ENCODE peak calls at places on chromosomes 12 and 14, in six cellular contexts. Q is CD8-positive, alpha-beta T cell; V is omental fat pad; C is cardiac muscle cell; P is endothelial cell; Y is uterus. F is an unnamed sample.

GRCh38 chr14:99687284-99688209 is 3.4 kb downstream of the CYP46A1 start:
- DNase-seq in Q (peak; percentile 13), C (peak; percentile 18), Y (peak; percentile 12), V (no peak), P (peak; percentile 28), F (no peak)

GRCh38 chr14:99566009-99566389 is 38.0 kb downstream of the CCDC85C start:
- DNase-seq in V (peak; percentile 36), Q (no peak), Y (no peak), C (no peak), P (no peak), F (no peak)

GRCh38 chr14:90301580-90302181 is 30.1 kb downstream of the NRDE2 start:
- DNase-seq in Q (no peak), P (no peak), C (peak; percentile 30), Y (no peak), V (no peak), F (no peak)

GRCh38 chr14:54555651-54556050 is 11.3 kb upstream of the SAMD4A start:
- DNase-seq in P (no peak), V (no peak), C (no peak), Q (no peak), Y (no peak), F (no peak)

GRCh38 chr12:129903092-129903945 is 506 bp downstream of the TMEM132D start:
- DNase-seq in Q (no peak), V (no peak), C (no peak), P (no peak), Y (no peak), F (no peak)

GRCh38 chr12:102216086-102216691 is 18.6 kb upstream of the PMCH start:
- DNase-seq in Q (no peak), Y (no peak), C (no peak), P (no peak), V (no peak), F (no peak)

GRCh38 chr12:101004891-101005290 is 205.1 kb downstream of the SLC5A8 start:
- DNase-seq in Q (no peak), V (no peak), P (no peak), Y (no peak), C (no peak), F (no peak)

GRCh38 chr12:88816201-88816600 is 235.9 kb upstream of the KITLG start:
- DNase-seq in P (no peak), Y (no peak), C (no peak), V (no peak), Q (no peak), F (no peak)

GRCh38 chr14:74437654-74438053 is 11.6 kb upstream of the SYNDIG1L start:
- DNase-seq in Y (no peak), V (no peak), Q (no peak), C (peak; percentile 72), P (peak; percentile 55), F (no peak)

GRCh38 chr14:29925736-29926135 is 1.9 kb downstream of the PRKD1 start:
- DNase-seq in Y (no peak), V (no peak), C (no peak), Q (no peak), P (no peak), F (no peak)

GRCh38 chr14:63996575-63997220 is 143.9 kb downstream of the SYNE2 start:
- DNase-seq in C (no peak), P (no peak), V (no peak), Y (no peak), Q (no peak), F (no peak)

GRCh38 chr12:131309700-131310099 is 356.0 kb downstream of the ADGRD1 start:
- DNase-seq in Q (no peak), V (no peak), C (no peak), Y (no peak), P (no peak), F (no peak)

GRCh38 chr12:46372852-46373302 is 304 bp upstream of the SLC38A2 start:
- DNase-seq in V (no peak), Q (no peak), Y (no peak), C (no peak), P (peak; percentile 92), F (no peak)

GRCh38 chr12:28683371-28683770 is 465.7 kb upstream of the FAR2 start:
- DNase-seq in Y (no peak), Q (no peak), P (no peak), C (no peak), V (no peak), F (no peak)

GRCh38 chr14:83706555-83706954 is 1823.4 kb upstream of the FLRT2 start:
- DNase-seq in V (no peak), P (no peak), Y (no peak), C (no peak), Q (no peak), F (no peak)

GRCh38 chr14:79708991-79709390 is 502.3 kb downstream of the DIO2 start:
- DNase-seq in Q (no peak), C (no peak), Y (no peak), P (no peak), V (no peak), F (no peak)

GRCh38 chr12:5452569-5452968 is 20.7 kb downstream of the NTF3 start:
- DNase-seq in Q (no peak), P (no peak), C (no peak), Y (no peak), V (no peak), F (no peak)

GRCh38 chr12:11154400-11154925 is 16.5 kb upstream of the SMIM10L1 start:
- DNase-seq in P (no peak), C (no peak), Y (no peak), Q (no peak), V (no peak), F (no peak)

GRCh38 chr12:8012910-8013309 is 19.6 kb upstream of the FOXJ2 start:
- DNase-seq in V (no peak), P (no peak), Q (no peak), Y (no peak), C (no peak), F (no peak)

GRCh38 chr14:94542111-94542810 is 19.0 kb upstream of the SERPINA4 start:
- DNase-seq in P (no peak), Q (no peak), Y (no peak), V (no peak), C (no peak), F (no peak)

GRCh38 chr14:56733396-56733795 is 76.9 kb downstream of the OTX2 start:
- DNase-seq in C (no peak), Y (no peak), V (no peak), P (no peak), Q (no peak), F (no peak)

GRCh38 chr12:63862187-63863107 is 17.9 kb downstream of the SRGAP1 start:
- DNase-seq in P (no peak), Y (no peak), C (no peak), Q (no peak), V (no peak), F (no peak)

GRCh38 chr12:100573499-100574261 is at the start of gene GAS2L3:
- DNase-seq in V (peak; percentile 78), P (peak; percentile 94), Y (peak; percentile 82), Q (peak; percentile 22), C (peak; percentile 95), F (peak; percentile 67)

GRCh38 chr12:117447665-117448366 is 86.4 kb upstream of the NOS1 start:
- DNase-seq in C (no peak), P (no peak), Q (no peak), V (no peak), Y (no peak), F (no peak)

GRCh38 chr14:93301821-93302447 is 30.9 kb downstream of the BTBD7 start:
- DNase-seq in V (no peak), P (no peak), C (peak; percentile 17), Y (no peak), Q (no peak), F (no peak)

GRCh38 chr14:64293976-64294671 is at the start of gene ESR2:
- DNase-seq in Y (peak; percentile 14), P (peak; percentile 53), Q (peak; percentile 3), C (peak; percentile 75), V (no peak), F (no peak)

DNA sequence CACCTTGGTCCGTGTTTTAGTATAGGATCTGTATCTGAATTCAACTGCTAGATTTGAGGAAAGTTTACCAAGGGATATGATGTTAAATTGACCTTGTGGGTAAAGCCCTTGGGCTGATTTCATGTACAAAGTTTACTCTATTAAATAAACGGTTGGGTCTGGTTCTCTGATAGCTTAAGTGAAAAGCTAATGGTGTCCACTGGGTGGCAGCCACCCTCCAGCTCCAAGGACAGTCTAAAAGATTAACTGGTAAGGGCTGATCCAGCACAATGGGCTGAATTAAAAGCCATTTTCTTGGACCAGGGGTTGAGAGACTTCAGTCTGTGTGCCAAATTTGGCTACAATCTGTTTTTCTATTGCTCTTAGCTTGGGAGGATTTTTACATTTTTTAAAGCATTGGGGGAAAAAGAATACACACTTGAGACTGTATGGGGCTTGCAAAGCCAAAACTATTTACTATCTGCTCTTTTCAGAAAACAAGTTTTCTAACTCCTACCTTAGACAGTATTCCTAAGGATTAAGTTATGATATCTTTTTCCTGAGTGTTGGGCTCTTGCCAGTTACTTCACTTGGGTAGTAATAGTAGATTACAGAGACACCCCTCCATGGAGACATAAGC is 116.5 kb downstream of the GPHN start:
- DNase-seq in Y (no peak), Q (no peak), V (no peak), P (peak; percentile 56), C (peak; percentile 59), F (no peak)
- TF ChIP-seq CTCF in Y (peak; percentile 20), Q (no peak), V (no peak), P (peak; percentile 23), C (peak; percentile 78), F (no peak)

GRCh38 chr12:3544296-3544965 is 53.4 kb downstream of the PRMT8 start:
- DNase-seq in Y (no peak), P (no peak), Q (no peak), C (no peak), V (no peak), F (no peak)
- TF ChIP-seq CTCF in Y (no peak), P (no peak), Q (no peak), C (no peak), V (no peak), F (no peak)

GRCh38 chr12:125064492-125064891 is 743 bp upstream of the AACS start:
- DNase-seq in V (no peak), C (no peak), Y (no peak), Q (no peak), P (no peak), F (no peak)

GRCh38 chr12:125061229-125061628 is 4.0 kb upstream of the AACS start:
- DNase-seq in Y (no peak), Q (no peak), V (no peak), P (no peak), C (no peak), F (no peak)

GRCh38 chr12:125068391-125068790 is 3.2 kb downstream of the AACS start:
- DNase-seq in C (no peak), Q (no peak), P (no peak), V (no peak), Y (no peak), F (no peak)

GRCh38 chr12:125065753-125066570 is 727 bp downstream of the AACS start:
- DNase-seq in Y (no peak), C (no peak), P (peak; percentile 14), Q (no peak), V (no peak), F (no peak)

GRCh38 chr12:125065021-125065752 is at the start of gene AACS:
- DNase-seq in Y (peak; percentile 75), C (peak; percentile 90), P (peak; percentile 81), Q (peak; percentile 69), V (peak; percentile 36), F (peak; percentile 64)
- TF ChIP-seq CTCF in Y (no peak), C (peak; percentile 1), P (no peak), Q (no peak), V (no peak), F (no peak)

DNA sequence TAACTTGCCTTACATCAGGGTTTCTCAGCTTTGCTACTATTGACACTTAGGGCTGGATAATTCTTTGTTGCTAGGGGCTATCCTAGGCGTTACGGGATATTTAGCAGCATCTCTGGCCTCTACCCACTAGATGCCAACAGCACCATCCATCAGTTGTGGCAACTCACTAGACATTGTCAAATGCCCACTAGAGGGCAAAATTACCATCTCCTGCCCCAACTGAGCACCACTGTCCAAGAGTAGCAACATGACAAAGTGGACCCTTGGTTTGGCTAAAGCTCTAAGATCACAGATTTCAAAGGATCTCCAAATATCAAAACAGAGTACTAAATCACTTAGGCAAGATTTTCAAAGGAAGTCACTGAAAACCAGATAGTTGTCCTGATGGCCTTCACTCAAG is 251.7 kb upstream of the TBX3 start:
- DNase-seq in Y (no peak), V (no peak), C (no peak), Q (no peak), P (no peak), F (no peak)
- TF ChIP-seq CTCF in Y (no peak), V (no peak), C (peak; percentile 12), Q (no peak), P (peak; percentile 28), F (no peak)

F was measured in natural killer cell.